ENCODE peak calls at places on chromosome 6, in eight cellular contexts. One of them, this sample, is unnamed.

GRCh38 chr6:113381232-113381631 is 475.9 kb upstream of the MARCKS start:
- DNase-seq in NCI-H187 treated with DMSO at 0.1 percent for 48 hours: no peak
- DNase-seq in sigmoid colon: no peak
- DNase-seq in left kidney: no peak
- DNase-seq in activated CD8-positive, alpha-beta memory T cell treated with anti-CD3 and anti-CD28 coated beads, Interleukin-2, amount 50 U/mL, for 4 hours: no peak
- DNase-seq in transverse colon: no peak
- DNase-seq in SK-N-MC: no peak
- DNase-seq in progenitor cell of endocrine pancreas: no peak
- DNase-seq in this sample: no peak

GRCh38 chr6:143515766-143516355 is 4.3 kb upstream of the FUCA2 start:
- DNase-seq in NCI-H187 treated with DMSO at 0.1 percent for 48 hours: no peak
- DNase-seq in activated CD8-positive, alpha-beta memory T cell treated with anti-CD3 and anti-CD28 coated beads, Interleukin-2, amount 50 U/mL, for 4 hours: no peak
- DNase-seq in sigmoid colon: no peak
- DNase-seq in SK-N-MC: no peak
- DNase-seq in left kidney: no peak
- DNase-seq in transverse colon: no peak
- DNase-seq in progenitor cell of endocrine pancreas: no peak
- DNase-seq in this sample: no peak

GRCh38 chr6:148313483-148313882 is 29.2 kb upstream of the SASH1 start:
- DNase-seq in SK-N-MC: no peak
- DNase-seq in NCI-H187 treated with DMSO at 0.1 percent for 48 hours: no peak
- DNase-seq in activated CD8-positive, alpha-beta memory T cell treated with anti-CD3 and anti-CD28 coated beads, Interleukin-2, amount 50 U/mL, for 4 hours: no peak
- DNase-seq in sigmoid colon: no peak
- DNase-seq in left kidney: peak
- DNase-seq in progenitor cell of endocrine pancreas: no peak
- DNase-seq in transverse colon: no peak
- DNase-seq in this sample: no peak

GRCh38 chr6:82906951-82907350 is 158.7 kb downstream of the UBE3D start:
- DNase-seq in SK-N-MC: peak
- DNase-seq in NCI-H187 treated with DMSO at 0.1 percent for 48 hours: no peak
- DNase-seq in left kidney: peak
- DNase-seq in transverse colon: no peak
- DNase-seq in activated CD8-positive, alpha-beta memory T cell treated with anti-CD3 and anti-CD28 coated beads, Interleukin-2, amount 50 U/mL, for 4 hours: no peak
- DNase-seq in progenitor cell of endocrine pancreas: no peak
- DNase-seq in sigmoid colon: no peak
- DNase-seq in this sample: no peak

GRCh38 chr6:33895296-33895695 is 91.5 kb upstream of the MLN start:
- DNase-seq in NCI-H187 treated with DMSO at 0.1 percent for 48 hours: no peak
- DNase-seq in left kidney: no peak
- DNase-seq in sigmoid colon: no peak
- DNase-seq in progenitor cell of endocrine pancreas: no peak
- DNase-seq in transverse colon: no peak
- DNase-seq in SK-N-MC: no peak
- DNase-seq in activated CD8-positive, alpha-beta memory T cell treated with anti-CD3 and anti-CD28 coated beads, Interleukin-2, amount 50 U/mL, for 4 hours: no peak
- DNase-seq in this sample: no peak

GRCh38 chr6:118252474-118252873 is 295.6 kb upstream of the PLN start:
- DNase-seq in left kidney: no peak
- DNase-seq in SK-N-MC: no peak
- DNase-seq in transverse colon: no peak
- DNase-seq in activated CD8-positive, alpha-beta memory T cell treated with anti-CD3 and anti-CD28 coated beads, Interleukin-2, amount 50 U/mL, for 4 hours: no peak
- DNase-seq in progenitor cell of endocrine pancreas: no peak
- DNase-seq in sigmoid colon: no peak
- DNase-seq in NCI-H187 treated with DMSO at 0.1 percent for 48 hours: no peak
- DNase-seq in this sample: no peak

GRCh38 chr6:7215798-7216231 is 97.2 kb downstream of the SSR1 start:
- DNase-seq in left kidney: no peak
- DNase-seq in progenitor cell of endocrine pancreas: no peak
- DNase-seq in NCI-H187 treated with DMSO at 0.1 percent for 48 hours: no peak
- DNase-seq in activated CD8-positive, alpha-beta memory T cell treated with anti-CD3 and anti-CD28 coated beads, Interleukin-2, amount 50 U/mL, for 4 hours: no peak
- DNase-seq in sigmoid colon: no peak
- DNase-seq in transverse colon: no peak
- DNase-seq in SK-N-MC: no peak
- DNase-seq in this sample: no peak

GRCh38 chr6:133701633-133702331 is 187.1 kb upstream of the TCF21 start:
- DNase-seq in SK-N-MC: no peak
- DNase-seq in progenitor cell of endocrine pancreas: no peak
- DNase-seq in NCI-H187 treated with DMSO at 0.1 percent for 48 hours: no peak
- DNase-seq in transverse colon: no peak
- DNase-seq in left kidney: peak
- DNase-seq in activated CD8-positive, alpha-beta memory T cell treated with anti-CD3 and anti-CD28 coated beads, Interleukin-2, amount 50 U/mL, for 4 hours: no peak
- DNase-seq in sigmoid colon: no peak
- DNase-seq in this sample: peak

GRCh38 chr6:52548999-52549398 is 27.9 kb downstream of the TRAM2 start:
- DNase-seq in SK-N-MC: no peak
- DNase-seq in progenitor cell of endocrine pancreas: no peak
- DNase-seq in transverse colon: no peak
- DNase-seq in sigmoid colon: no peak
- DNase-seq in NCI-H187 treated with DMSO at 0.1 percent for 48 hours: no peak
- DNase-seq in activated CD8-positive, alpha-beta memory T cell treated with anti-CD3 and anti-CD28 coated beads, Interleukin-2, amount 50 U/mL, for 4 hours: no peak
- DNase-seq in left kidney: no peak
- DNase-seq in this sample: no peak

GRCh38 chr6:38973178-38974057 is 75.2 kb upstream of the GLP1R start:
- DNase-seq in NCI-H187 treated with DMSO at 0.1 percent for 48 hours: no peak
- DNase-seq in progenitor cell of endocrine pancreas: no peak
- DNase-seq in sigmoid colon: no peak
- DNase-seq in SK-N-MC: peak
- DNase-seq in left kidney: peak
- DNase-seq in transverse colon: no peak
- DNase-seq in activated CD8-positive, alpha-beta memory T cell treated with anti-CD3 and anti-CD28 coated beads, Interleukin-2, amount 50 U/mL, for 4 hours: no peak
- DNase-seq in this sample: no peak